ENCODE peak calls at places on chromosomes 16 and 17, in six cellular contexts. I is IMR-90, W is endodermal cell, A is astrocyte, K is fibroblast of lung, J is PC-3. C is an unnamed sample. For H3K4me1, the result is how much of the 10 kb centered on the place peaks cover.

GRCh38 chr17:40417258-40417608 is 463 bp downstream of the TOP2A start:
- DNase-seq in I (peak), W (peak), A (no peak), K (peak), J (no peak), C (no peak)

GRCh38 chr17:57892820-57893595 is 43.2 kb upstream of the MRPS23 start:
- DNase-seq in I (peak), W (peak), A (peak), K (peak), J (peak), C (peak)

GRCh38 chr16:24309222-24309905 is 53.2 kb downstream of the CACNG3 start:
- DNase-seq in I (peak), W (no peak), A (peak), K (peak), J (peak), C (no peak)

GRCh38 chr17:7881655-7882054 is 6.9 kb upstream of the CHD3 start:
- DNase-seq in I (no peak), W (peak), A (no peak), K (no peak), J (no peak), C (no peak)

GRCh38 chr17:57266842-57267241 is 10.5 kb downstream of the MSI2 start:
- DNase-seq in I (no peak), W (peak), A (no peak), K (no peak), J (no peak), C (no peak)

GRCh38 chr17:76500074-76500744 is 1.0 kb downstream of the RHBDF2 start:
- DNase-seq in I (no peak), W (no peak), A (no peak), K (no peak), J (peak), C (no peak)

GRCh38 chr16:57637020-57637419 is 8.6 kb downstream of the ADGRG1 start:
- DNase-seq in I (no peak), W (no peak), A (no peak), K (peak), J (no peak), C (peak)

GRCh38 chr16:12425134-12425941 is 378.3 kb downstream of the CPPED1 start:
- DNase-seq in I (no peak), W (no peak), A (no peak), K (no peak), J (no peak), C (peak)

GRCh38 chr16:711548-712320 is 3.2 kb upstream of the METRN start:
- DNase-seq in I (peak), W (peak), A (no peak), K (peak), J (peak), C (peak)

GRCh38 chr17:62653002-62653830 is 25.7 kb downstream of the MRC2 start:
- DNase-seq in I (peak), W (peak), A (peak), K (peak), J (peak), C (peak)

GRCh38 chr16:83661656-83662055 is 146.1 kb upstream of the HSBP1 start:
- DNase-seq in I (no peak), W (no peak), A (no peak), K (no peak), J (no peak), C (no peak)

GRCh38 chr16:3150346-3151218 is 15.8 kb downstream of the ZNF213 start:
- DNase-seq in I (peak), W (peak), A (peak), K (peak), J (peak), C (peak)

GRCh38 chr16:89012622-89012995 is 35.6 kb upstream of the CBFA2T3 start:
- DNase-seq in I (no peak), W (peak), A (no peak), K (no peak), J (no peak), C (no peak)

GRCh38 chr16:10517868-10518267 is 62.5 kb downstream of the EMP2 start:
- DNase-seq in I (no peak), W (no peak), A (no peak), K (no peak), J (no peak), C (no peak)

GRCh38 chr17:2082003-2082862 is 27.3 kb downstream of the HIC1 start:
- DNase-seq in I (peak), W (peak), A (no peak), K (no peak), J (no peak), C (peak)

GRCh38 chr16:30958164-30959083 is 870 bp downstream of the SETD1A start:
- DNase-seq in I (peak), W (peak), A (no peak), K (peak), J (peak), C (peak)

GRCh38 chr16:35311475-35311874 is 1852.1 kb downstream of the TP53TG3F start:
- DNase-seq in I (no peak), W (no peak), A (no peak), K (no peak), J (no peak), C (no peak)

GRCh38 chr17:41500131-41500911 is 5.1 kb downstream of the KRT13 start:
- DNase-seq in I (peak), W (peak), A (peak), K (peak), J (peak), C (peak)

GRCh38 chr16:67548265-67549126 is 13.8 kb upstream of the CTCF start:
- DNase-seq in I (no peak), W (no peak), A (no peak), K (no peak), J (no peak), C (no peak)

GRCh38 chr16:89583197-89583894 is 7.8 kb downstream of the CPNE7 start:
- DNase-seq in I (no peak), W (no peak), A (no peak), K (no peak), J (no peak), C (no peak)

GRCh38 chr17:10384175-10384574 is 11.4 kb upstream of the MYH13 start:
- DNase-seq in I (no peak), W (peak), A (no peak), K (no peak), J (no peak), C (no peak)

GRCh38 chr17:8382880-8383142 is 182 bp downstream of the RPL26 start:
- DNase-seq in I (no peak), W (no peak), A (no peak), K (no peak), J (no peak), C (no peak)

GRCh38 chr17:46832306-46832895 is 13.9 kb upstream of the WNT3 start:
- DNase-seq in I (no peak), W (peak), A (no peak), K (no peak), J (no peak), C (no peak)

GRCh38 chr16:74743668-74744299 is 30.8 kb downstream of the FA2H start:
- DNase-seq in I (peak), W (no peak), A (peak), K (peak), J (peak), C (peak)

GRCh38 chr16:54171855-54172537 is 114.6 kb downstream of the IRX3 start:
- DNase-seq in I (peak), W (peak), A (peak), K (peak), J (peak), C (peak)

GRCh38 chr16:1903220-1903574 is 15.0 kb downstream of the HS3ST6 start:
- DNase-seq in I (no peak), W (no peak), A (no peak), K (no peak), J (no peak), C (no peak)

GRCh38 chr16:57187508-57187854 is 1.4 kb downstream of the RSPRY1 start:
- DNase-seq in I (no peak), W (peak), A (no peak), K (no peak), J (no peak), C (no peak)

GRCh38 chr16:79261461-79261860 is 339.1 kb downstream of the MAF start:
- DNase-seq in I (no peak), W (peak), A (no peak), K (no peak), J (no peak), C (no peak)

GRCh38 chr17:14225153-14226004 is 11.3 kb downstream of the CDRT15 start:
- DNase-seq in I (no peak), W (no peak), A (no peak), K (no peak), J (no peak), C (no peak)

GRCh38 chr17:45338023-45338781 is 21.4 kb upstream of the MAP3K14 start:
- DNase-seq in I (no peak), W (no peak), A (no peak), K (no peak), J (no peak), C (no peak)

GRCh38 chr17:2364132-2365116 is 27.1 kb downstream of the SGSM2 start:
- DNase-seq in I (no peak), W (no peak), A (no peak), K (no peak), J (no peak), C (no peak)

GRCh38 chr17:74566132-74566753 is 1.1 kb downstream of the CD300H start:
- DNase-seq in I (no peak), W (peak), A (peak), K (peak), J (peak), C (peak)

GRCh38 chr16:73036074-73036826 is 11.7 kb downstream of the ZFHX3 start:
- DNase-seq in I (no peak), W (peak), A (peak), K (no peak), J (no peak), C (peak)

GRCh38 chr17:73888875-73889274 is 244.6 kb upstream of the SDK2 start:
- DNase-seq in I (no peak), W (no peak), A (no peak), K (no peak), J (no peak), C (no peak)

GRCh38 chr16:89696598-89697128 is 4.8 kb downstream of the SPATA2L start:
- DNase-seq in I (no peak), W (peak), A (no peak), K (no peak), J (no peak), C (no peak)

GRCh38 chr16:78122774-78123315 is 23.4 kb downstream of the WWOX start:
- DNase-seq in I (peak), W (no peak), A (peak), K (peak), J (peak), C (peak)

GRCh38 chr16:85752511-85753420 is 1.9 kb upstream of the C16orf74 start:
- DNase-seq in I (peak), W (peak), A (no peak), K (peak), J (peak), C (no peak)

GRCh38 chr16:68414581-68414980 is 33.7 kb downstream of the SMPD3 start:
- DNase-seq in I (no peak), W (no peak), A (no peak), K (no peak), J (no peak), C (no peak)

GRCh38 chr17:36482611-36483504 is 3.6 kb upstream of the ZNHIT3 start:
- DNase-seq in I (peak), W (peak), A (peak), K (peak), J (peak), C (peak)
- H3K4me3 ChIP-seq in I (peak), W (peak), A (peak), K (no peak), J (peak), C (peak)

DNA sequence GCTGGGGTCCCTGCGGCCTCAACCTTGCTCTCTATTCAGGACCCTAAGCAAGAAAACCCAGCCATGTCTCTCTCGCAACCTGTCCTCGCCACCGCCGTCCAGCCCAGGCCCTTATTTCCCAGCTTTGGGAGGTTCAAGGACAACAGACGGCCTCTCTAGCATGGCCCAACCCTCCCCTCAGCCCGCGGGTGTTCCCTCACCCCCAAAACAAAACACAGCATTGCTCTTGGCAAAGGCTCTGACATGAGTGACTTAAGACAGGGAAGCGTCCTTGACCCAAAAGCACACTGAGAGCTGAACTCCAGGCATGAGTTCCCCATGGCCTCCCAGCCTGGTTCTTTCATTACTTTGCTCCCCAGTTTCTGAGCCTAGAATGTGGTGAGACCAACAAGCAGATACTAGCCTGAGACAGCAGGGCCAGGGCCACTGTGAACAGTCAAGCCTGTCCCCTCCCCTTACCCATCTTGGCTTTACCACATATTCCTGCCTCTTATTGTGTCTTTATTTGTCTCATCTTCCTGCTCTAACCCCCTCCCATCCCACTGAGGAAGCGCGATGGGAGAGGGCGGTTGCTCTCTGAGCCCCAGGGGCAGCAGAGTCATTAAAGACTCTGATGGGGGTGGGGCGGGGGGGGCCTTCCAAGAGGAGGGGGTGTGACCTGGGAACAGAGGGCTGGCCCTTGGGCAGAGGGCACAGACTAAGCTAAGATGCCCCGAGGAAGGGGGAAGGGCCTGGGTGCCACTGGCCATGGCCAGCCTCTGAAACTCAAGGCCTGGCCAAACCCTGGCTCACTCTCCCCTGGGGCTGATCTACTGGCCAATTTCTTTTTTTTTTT is 11.8 kb downstream of the SREBF1 start:
- DNase-seq in I (no peak), W (peak), A (no peak), K (no peak), J (no peak), C (no peak)
- H3K4me1 ChIP-seq in I (under half), W (under half), A (under half), K (under half), J (half or more), C (half or more)

DNA sequence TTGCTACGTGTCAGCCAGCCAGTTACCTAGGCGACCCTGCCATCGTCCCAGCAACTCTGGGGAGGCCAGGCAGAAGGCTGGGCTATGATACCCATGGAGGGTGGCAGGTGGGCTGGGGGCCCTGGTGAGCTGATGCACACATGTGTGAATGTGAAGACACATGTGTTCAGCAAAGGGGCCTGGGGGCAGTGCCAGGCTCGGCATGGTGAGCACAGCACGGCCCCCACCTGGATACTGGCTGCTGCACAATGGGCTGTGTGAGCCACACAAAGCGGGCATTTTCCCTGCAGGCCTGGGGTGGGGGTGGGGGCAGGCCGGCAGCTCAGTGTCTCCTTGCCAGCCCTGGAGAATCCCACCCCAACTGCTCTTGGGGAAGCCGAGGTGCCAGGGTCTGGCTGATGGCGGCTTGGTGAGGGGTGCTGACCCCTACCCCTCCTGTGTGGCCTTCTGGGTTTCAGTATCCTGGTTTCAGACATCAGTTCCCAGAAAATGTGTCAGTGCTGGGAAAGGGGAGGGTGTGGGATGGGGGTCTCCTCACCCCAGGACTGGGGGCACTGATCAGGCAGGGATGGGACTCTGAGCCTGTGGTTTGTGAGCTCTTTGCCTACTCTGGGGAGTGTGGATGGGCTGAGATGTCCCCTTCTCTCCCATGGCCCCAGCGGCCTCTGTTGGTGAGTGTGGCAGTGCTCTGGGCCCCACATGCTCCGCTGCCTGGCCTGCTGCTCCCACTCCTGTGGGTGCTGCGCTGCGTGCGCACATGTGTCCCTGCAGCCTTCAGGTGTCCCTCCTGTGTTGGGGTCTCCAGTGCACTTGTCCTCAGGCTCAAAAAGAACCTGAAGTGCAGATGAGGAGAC is 5.1 kb downstream of the LLGL1 start:
- DNase-seq in I (no peak), W (no peak), A (no peak), K (no peak), J (no peak), C (no peak)
- H3K9ac ChIP-seq in I (no peak), W (no peak), A (no peak), K (no peak), J (no peak), C (no peak)

GRCh38 chr17:32793841-32794240 is 83.1 kb downstream of the MYO1D start:
- DNase-seq in I (no peak), W (no peak), A (no peak), K (no peak), J (no peak), C (no peak)
- H3K4me3 ChIP-seq in I (no peak), W (no peak), A (no peak), K (no peak), J (no peak), C (no peak)

GRCh38 chr16:66395806-66396555 is 29.5 kb downstream of the CDH5 start:
- DNase-seq in I (no peak), W (peak), A (no peak), K (no peak), J (no peak), C (no peak)
- H3K4me1 ChIP-seq in I (under half), W (under half), A (under half), K (under half), J (under half), C (under half)

DNA sequence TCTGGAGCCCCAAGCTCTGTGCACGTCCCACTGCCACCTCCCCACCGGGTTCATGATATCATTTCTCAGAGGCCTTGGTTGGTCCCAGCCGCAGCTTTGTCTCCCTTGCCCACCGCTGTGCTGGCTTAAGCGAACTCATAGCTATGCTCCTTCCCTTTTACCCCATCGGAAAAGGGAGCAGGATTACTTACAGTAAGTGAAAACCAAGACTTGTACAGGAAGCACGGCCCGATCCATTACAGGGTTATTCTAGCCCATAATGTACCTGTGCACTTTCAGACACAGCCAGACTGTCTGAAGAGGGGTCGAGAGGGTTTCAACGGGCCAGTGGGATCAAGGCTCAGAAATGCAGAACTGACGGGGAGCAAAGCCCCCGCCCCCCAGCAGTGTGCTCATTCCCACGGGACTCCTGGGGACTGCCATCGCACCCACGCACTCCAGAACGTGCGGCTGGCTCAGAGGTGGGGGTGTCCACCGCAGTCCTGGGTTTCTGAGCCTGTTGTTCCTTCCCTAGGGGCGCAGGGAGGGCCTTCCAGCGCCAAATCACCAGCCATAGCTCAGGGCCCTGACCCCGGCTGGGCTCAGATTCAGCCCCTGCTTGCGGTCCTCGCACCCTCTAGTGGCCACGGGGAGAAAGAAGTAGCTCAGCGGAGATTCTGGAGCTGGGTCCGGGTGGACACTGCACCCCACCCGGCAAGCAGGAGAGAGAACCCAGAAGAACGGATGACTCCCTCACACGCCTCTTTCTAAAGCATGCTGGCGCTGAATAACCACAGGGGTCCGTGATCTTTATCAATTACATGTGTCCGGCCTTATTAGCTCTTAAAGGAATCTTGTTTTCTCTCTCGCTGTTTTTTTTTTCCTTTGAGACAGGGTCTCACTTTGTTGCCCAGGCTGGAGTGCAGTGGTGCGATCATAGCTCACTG is 44.9 kb upstream of the USP7 start:
- DNase-seq in I (peak), W (peak), A (peak), K (peak), J (peak), C (peak)
- H3K9ac ChIP-seq in I (no peak), W (no peak), A (peak), K (no peak), J (no peak), C (peak)

C was measured in adipocyte.